ENCODE peak calls at places on chromosomes 7 and 10, in four cellular contexts. R is HL-60, L is fibroblast of lung, B is HCT116. H is an unnamed sample.

GRCh38 chr7:112452102-112452888 is 2.0 kb downstream of the IFRD1 start:
- DNase-seq in R (no peak), L (peak), B (no peak), H (peak)

GRCh38 chr10:46536781-46537180 is 19.7 kb downstream of the GPRIN2 start:
- DNase-seq in R (no peak), L (no peak), B (no peak), H (no peak)

GRCh38 chr7:129553861-129554530 is 51.7 kb downstream of the SMKR1 start:
- DNase-seq in R (no peak), L (peak), B (no peak), H (peak)

GRCh38 chr10:3850999-3851937 is 66.3 kb upstream of the KLF6 start:
- DNase-seq in R (peak), L (peak), B (peak), H (peak)

GRCh38 chr7:7920481-7920880 is 48.1 kb upstream of the GLCCI1 start:
- DNase-seq in R (no peak), L (no peak), B (no peak), H (no peak)

GRCh38 chr10:34773617-34774261 is 41.4 kb downstream of the PARD3 start:
- DNase-seq in R (no peak), L (no peak), B (no peak), H (no peak)

GRCh38 chr10:71521504-71522290 is 125.0 kb downstream of the CDH23 start:
- DNase-seq in R (no peak), L (no peak), B (no peak), H (no peak)

GRCh38 chr7:95104739-95105138 is 197.3 kb downstream of the PPP1R9A start:
- DNase-seq in R (no peak), L (no peak), B (peak), H (peak)

GRCh38 chr7:66047426-66047825 is 28.2 kb upstream of the ASL start:
- DNase-seq in R (no peak), L (peak), B (peak), H (peak)

GRCh38 chr7:79236352-79237028 is 217.0 kb downstream of the MAGI2 start:
- DNase-seq in R (no peak), L (no peak), B (no peak), H (no peak)

GRCh38 chr10:69757553-69758309 is 44.0 kb upstream of the COL13A1 start:
- DNase-seq in R (no peak), L (peak), B (no peak), H (peak)

DNA sequence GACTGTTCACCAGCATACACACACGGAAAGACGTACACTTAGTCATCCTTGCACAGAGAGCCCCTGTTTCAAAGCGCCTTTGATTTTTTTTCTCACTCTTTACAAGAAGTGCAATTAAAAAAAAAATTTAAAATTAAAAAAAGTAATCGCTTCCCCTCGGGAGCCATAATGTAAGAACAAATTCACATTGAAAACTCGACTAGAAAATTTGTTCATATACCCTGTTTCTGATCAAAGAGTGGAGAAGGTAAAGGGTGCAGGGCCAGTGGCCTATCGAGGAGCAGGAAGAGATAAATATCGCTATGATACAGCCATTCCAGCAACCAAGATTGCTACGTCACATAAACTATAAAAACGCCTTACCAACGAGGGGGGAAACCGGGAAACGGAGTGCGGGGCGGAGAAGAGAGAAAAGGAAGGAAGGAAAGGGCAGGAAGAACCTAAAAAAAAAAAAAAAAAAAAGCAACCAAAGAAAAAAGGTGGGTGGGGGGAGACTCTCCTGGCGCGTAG is 5.0 kb upstream of the HOXA2 start:
- DNase-seq in R (no peak), L (peak), B (no peak), H (peak)
- TF ChIP-seq CTCF in R (no peak), L (no peak), B (no peak), H (no peak)

GRCh38 chr7:36023025-36023424 is 130.0 kb upstream of the EEPD1 start:
- DNase-seq in R (no peak), L (no peak), B (no peak), H (no peak)

GRCh38 chr7:36019966-36020365 is 133.1 kb upstream of the EEPD1 start:
- DNase-seq in R (no peak), L (no peak), B (no peak), H (no peak)

GRCh38 chr7:36021917-36022550 is 131.0 kb upstream of the EEPD1 start:
- DNase-seq in R (no peak), L (no peak), B (no peak), H (no peak)

GRCh38 chr7:36019538-36019937 is 133.5 kb upstream of the EEPD1 start:
- DNase-seq in R (no peak), L (no peak), B (no peak), H (no peak)

GRCh38 chr7:36021367-36021766 is 131.7 kb upstream of the EEPD1 start:
- DNase-seq in R (no peak), L (peak), B (peak), H (peak)
- TF ChIP-seq CTCF in R (no peak), L (peak), B (peak), H (peak)

GRCh38 chr10:63003816-63004453 is 129.2 kb upstream of the NRBF2 start:
- DNase-seq in R (no peak), L (no peak), B (peak), H (peak)
- TF ChIP-seq CTCF in R (no peak), L (peak), B (peak), H (no peak)

GRCh38 chr7:135335628-135336139 is 102.0 kb downstream of the STRA8 start:
- DNase-seq in R (no peak), L (peak), B (peak), H (peak)
- TF ChIP-seq CTCF in R (peak), L (peak), B (peak), H (peak)

DNA sequence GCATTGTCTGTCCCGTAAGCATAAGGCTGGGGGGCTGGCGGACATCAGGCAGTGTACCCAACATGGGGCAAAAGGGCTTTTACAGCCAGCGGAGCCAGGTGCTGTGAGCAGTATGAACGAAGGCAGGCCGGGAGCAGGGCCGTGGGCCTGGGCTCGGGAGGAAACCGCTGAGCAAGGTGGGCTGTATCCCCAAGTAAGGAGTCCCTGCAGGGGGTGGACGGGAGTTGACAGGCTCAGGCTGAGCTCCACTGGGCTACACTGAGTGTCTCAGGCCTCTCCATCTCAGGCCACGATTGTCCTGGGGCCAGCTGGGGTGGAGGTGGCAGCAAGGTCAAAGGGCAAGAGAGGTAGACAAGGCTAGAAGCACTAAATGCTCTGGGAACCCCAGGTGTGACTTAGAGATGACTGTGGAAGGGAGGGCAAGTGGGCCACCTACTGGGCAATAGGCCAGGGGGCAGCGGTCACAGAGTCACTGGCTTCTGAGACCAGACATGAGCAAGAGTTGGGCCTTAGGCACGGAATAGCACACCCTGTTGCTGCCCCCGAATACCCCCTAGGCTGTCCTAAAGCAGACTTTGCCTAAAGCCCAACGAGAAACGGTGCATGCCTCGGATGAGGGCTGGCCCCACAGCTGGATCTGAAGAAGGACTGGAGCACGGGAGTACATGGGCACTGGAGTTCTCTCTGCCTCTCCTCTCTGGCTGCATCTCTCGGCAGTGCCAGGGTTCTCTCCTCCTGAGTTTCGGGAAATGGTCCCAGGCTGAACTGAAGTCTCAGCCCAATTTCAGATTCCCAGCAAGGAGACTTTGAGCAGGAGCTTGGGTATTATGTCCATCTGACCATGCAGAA is 10.8 kb upstream of the RAMP3 start:
- DNase-seq in R (no peak), L (no peak), B (no peak), H (no peak)
- TF ChIP-seq CTCF in R (no peak), L (no peak), B (no peak), H (no peak)

DNA sequence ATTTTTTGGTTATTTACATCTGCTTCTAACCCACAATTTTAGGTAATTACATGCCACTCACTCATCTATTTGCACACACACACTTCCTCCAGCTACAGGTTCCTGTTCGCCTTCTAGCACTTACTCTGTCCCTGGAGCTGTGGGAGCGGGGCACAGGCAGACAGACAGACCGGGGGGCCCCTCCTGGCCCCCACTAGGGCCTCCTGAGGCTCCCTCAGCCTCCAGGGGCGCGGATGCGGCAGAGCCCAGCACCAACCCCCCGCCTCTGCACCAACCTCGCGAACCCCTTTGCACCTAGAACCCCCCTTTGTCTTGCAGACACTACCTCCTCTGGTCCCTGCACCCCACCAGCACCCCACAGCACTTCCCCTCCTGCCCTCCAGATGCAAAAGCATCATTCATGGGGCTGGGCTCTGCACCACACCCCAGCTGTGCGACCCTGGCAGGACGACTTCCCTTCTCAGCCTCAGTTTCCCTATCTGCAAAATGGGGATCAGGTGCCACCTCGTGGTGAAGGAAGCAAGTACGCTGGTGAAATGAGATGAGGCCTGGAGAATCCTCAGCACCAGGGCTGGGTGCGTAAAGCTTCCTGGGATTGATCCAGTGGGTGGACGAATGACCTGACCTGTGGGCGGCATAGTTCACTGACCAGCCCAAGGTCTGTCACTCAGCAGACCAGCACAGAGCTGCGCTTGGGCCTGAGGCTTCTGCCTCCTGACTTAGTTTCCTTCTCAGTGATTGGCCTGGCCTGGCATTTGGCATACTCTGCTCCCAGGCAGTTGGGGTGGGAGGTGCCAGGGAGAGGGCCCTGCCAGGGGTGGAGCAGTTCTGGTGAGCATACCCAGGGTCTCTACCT is 37.9 kb downstream of the ELFN1 start:
- DNase-seq in R (no peak), L (no peak), B (no peak), H (no peak)
- TF ChIP-seq CTCF in R (no peak), L (peak), B (peak), H (no peak)

GRCh38 chr7:74525140-74525539 is 71.4 kb downstream of the GTF2IRD1 start:
- DNase-seq in R (no peak), L (no peak), B (no peak), H (no peak)

GRCh38 chr7:74526780-74527179 is 73.1 kb downstream of the GTF2IRD1 start:
- DNase-seq in R (no peak), L (no peak), B (no peak), H (no peak)

GRCh38 chr7:74523015-74523414 is 69.3 kb downstream of the GTF2IRD1 start:
- DNase-seq in R (no peak), L (no peak), B (no peak), H (no peak)

GRCh38 chr7:74527842-74528241 is 74.1 kb downstream of the GTF2IRD1 start:
- DNase-seq in R (no peak), L (no peak), B (no peak), H (peak)

GRCh38 chr7:74525881-74526280 is 72.2 kb downstream of the GTF2IRD1 start:
- DNase-seq in R (no peak), L (no peak), B (no peak), H (peak)
- TF ChIP-seq CTCF in R (no peak), L (no peak), B (no peak), H (no peak)

DNA sequence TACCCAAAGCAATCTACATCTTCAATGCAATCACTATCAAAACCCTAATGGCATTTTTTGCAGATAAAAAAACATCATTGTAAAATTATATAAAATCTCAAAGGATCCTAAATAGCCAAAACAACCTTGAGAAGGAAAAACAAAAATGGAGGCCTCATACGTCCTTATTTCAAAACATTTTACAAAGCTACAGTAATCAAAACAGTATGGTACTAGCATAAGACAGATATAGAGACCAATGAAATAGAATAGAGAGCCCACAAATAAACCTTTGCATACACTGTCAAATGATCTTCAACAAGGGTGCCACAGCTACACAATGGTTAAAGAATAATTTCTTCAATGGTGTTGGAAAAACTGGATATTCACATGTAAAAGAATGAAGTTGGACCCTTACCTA is 34.5 kb downstream of the PDLIM1 start:
- DNase-seq in R (no peak), L (no peak), B (no peak), H (no peak)
- TF ChIP-seq CTCF in R (no peak), L (no peak), B (no peak), H (no peak)

GRCh38 chr7:52114056-52114455 is 797.4 kb upstream of the COBL start:
- DNase-seq in R (no peak), L (no peak), B (no peak), H (no peak)

GRCh38 chr7:52119537-52119936 is 802.9 kb upstream of the COBL start:
- DNase-seq in R (no peak), L (no peak), B (no peak), H (no peak)

GRCh38 chr7:52114509-52114908 is 797.9 kb upstream of the COBL start:
- DNase-seq in R (no peak), L (no peak), B (no peak), H (no peak)
- TF ChIP-seq CTCF in R (no peak), L (no peak), B (no peak), H (no peak)

DNA sequence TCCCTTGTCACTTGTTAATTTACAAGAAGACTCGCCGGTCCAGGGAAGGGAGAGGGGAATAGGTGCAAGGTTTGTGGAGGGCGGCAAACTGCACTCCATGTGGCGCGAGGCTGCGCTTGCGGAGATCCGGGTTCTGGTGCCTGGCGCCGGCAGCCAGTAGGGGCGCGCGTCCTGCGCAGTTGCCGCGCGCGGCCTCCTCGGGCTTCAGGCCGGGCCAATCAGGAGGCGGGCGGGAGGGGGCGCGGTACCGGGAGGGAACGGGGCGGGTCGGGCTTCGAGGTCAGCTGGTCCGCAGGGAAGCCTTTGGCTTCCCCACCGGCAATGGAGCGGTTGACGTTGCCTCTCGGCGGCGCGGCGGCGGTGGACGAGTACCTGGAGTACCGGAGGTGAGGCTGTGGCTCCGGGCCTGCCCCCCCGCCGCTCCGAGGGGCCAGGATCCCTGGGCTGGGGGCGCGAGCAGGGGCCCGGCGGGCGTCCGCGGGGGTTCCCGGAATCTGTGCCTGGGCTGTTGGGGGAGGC is at the start of gene FAM221A:
- DNase-seq in R (peak), L (peak), B (no peak), H (no peak)
- TF ChIP-seq CTCF in R (peak), L (peak), B (no peak), H (no peak)